ENCODE peak calls at places on chromosomes 4 and X, in five cellular contexts. One of them, this sample, is unnamed.
A peak's percentile ranks its signal among the peaks of the same experiment; 100 is the strongest.

GRCh38 chr4:176137626-176138025 is 57.8 kb downstream of the SPATA4 start:
- DNase-seq in GM12864: no peak
- DNase-seq in OCI-LY7: no peak
- DNase-seq in fibroblast of pulmonary artery: peak; percentile 22
- DNase-seq in psoas muscle: no peak
- DNase-seq in this sample: peak; percentile 32

GRCh38 chr4:114603455-114603854 is 4.8 kb downstream of the UGT8 start:
- DNase-seq in GM12864: peak; percentile 81
- DNase-seq in OCI-LY7: peak; percentile 85
- DNase-seq in fibroblast of pulmonary artery: no peak
- DNase-seq in psoas muscle: no peak
- DNase-seq in this sample: no peak

GRCh38 chr4:124846306-124846705 is 133.8 kb upstream of the ANKRD50 start:
- DNase-seq in GM12864: no peak
- DNase-seq in OCI-LY7: no peak
- DNase-seq in fibroblast of pulmonary artery: no peak
- DNase-seq in psoas muscle: no peak
- DNase-seq in this sample: no peak

GRCh38 chr4:41791557-41791956 is 43.0 kb upstream of the PHOX2B start:
- DNase-seq in GM12864: no peak
- DNase-seq in OCI-LY7: no peak
- DNase-seq in fibroblast of pulmonary artery: no peak
- DNase-seq in psoas muscle: no peak
- DNase-seq in this sample: no peak

GRCh38 chr4:77095101-77095826 is 19.5 kb upstream of the CCNI start:
- DNase-seq in GM12864: peak; percentile 40
- DNase-seq in OCI-LY7: peak; percentile 87
- DNase-seq in fibroblast of pulmonary artery: peak; percentile 67
- DNase-seq in psoas muscle: peak; percentile 85
- DNase-seq in this sample: peak; percentile 63

GRCh38 chr4:182286035-182286434 is 42.8 kb downstream of the TENM3 start:
- DNase-seq in GM12864: no peak
- DNase-seq in OCI-LY7: no peak
- DNase-seq in fibroblast of pulmonary artery: no peak
- DNase-seq in psoas muscle: no peak
- DNase-seq in this sample: peak; percentile 25

GRCh38 chr4:158315706-158316105 is 105.4 kb downstream of the TMEM144 start:
- DNase-seq in GM12864: no peak
- DNase-seq in OCI-LY7: no peak
- DNase-seq in fibroblast of pulmonary artery: peak; percentile 61
- DNase-seq in psoas muscle: no peak
- DNase-seq in this sample: peak; percentile 92

GRCh38 chrX:103503163-103503852 is 16.0 kb downstream of the RAB40A start:
- DNase-seq in GM12864: no peak
- DNase-seq in OCI-LY7: no peak
- DNase-seq in fibroblast of pulmonary artery: no peak
- DNase-seq in psoas muscle: no peak
- DNase-seq in this sample: peak; percentile 24

GRCh38 chr4:15488136-15488535 is 18.5 kb downstream of the CC2D2A start:
- DNase-seq in GM12864: no peak
- DNase-seq in OCI-LY7: no peak
- DNase-seq in fibroblast of pulmonary artery: peak; percentile 14
- DNase-seq in psoas muscle: no peak
- DNase-seq in this sample: peak; percentile 16

GRCh38 chr4:73844352-73844751 is 7.9 kb downstream of the CXCL6 start:
- DNase-seq in GM12864: no peak
- DNase-seq in OCI-LY7: no peak
- DNase-seq in fibroblast of pulmonary artery: peak; percentile 93
- DNase-seq in psoas muscle: no peak
- DNase-seq in this sample: peak; percentile 51

GRCh38 chrX:154013614-154014360 is 5.9 kb downstream of the IRAK1 start:
- DNase-seq in GM12864: no peak
- DNase-seq in OCI-LY7: peak; percentile 52
- DNase-seq in fibroblast of pulmonary artery: peak; percentile 36
- DNase-seq in psoas muscle: peak; percentile 71
- DNase-seq in this sample: no peak

GRCh38 chr4:1330761-1331590 is 16.0 kb upstream of the UVSSA start:
- DNase-seq in GM12864: no peak
- DNase-seq in OCI-LY7: no peak
- DNase-seq in fibroblast of pulmonary artery: no peak
- DNase-seq in psoas muscle: no peak
- DNase-seq in this sample: no peak

GRCh38 chrX:74536142-74537010 is 78.0 kb downstream of the RLIM start:
- DNase-seq in GM12864: no peak
- DNase-seq in OCI-LY7: no peak
- DNase-seq in fibroblast of pulmonary artery: peak; percentile 84
- DNase-seq in psoas muscle: peak; percentile 91
- DNase-seq in this sample: peak; percentile 89

GRCh38 chrX:46710425-46710824 is 48.5 kb downstream of the SLC9A7 start:
- DNase-seq in GM12864: no peak
- DNase-seq in OCI-LY7: no peak
- DNase-seq in fibroblast of pulmonary artery: peak; percentile 37
- DNase-seq in psoas muscle: no peak
- DNase-seq in this sample: peak; percentile 9

GRCh38 chr4:63396269-63396668 is 1013.0 kb downstream of the TECRL start:
- DNase-seq in GM12864: no peak
- DNase-seq in OCI-LY7: no peak
- DNase-seq in fibroblast of pulmonary artery: no peak
- DNase-seq in psoas muscle: no peak
- DNase-seq in this sample: no peak

GRCh38 chrX:3550160-3550765 is 163.2 kb downstream of the PRKX start:
- DNase-seq in GM12864: no peak
- DNase-seq in OCI-LY7: no peak
- DNase-seq in fibroblast of pulmonary artery: peak; percentile 23
- DNase-seq in psoas muscle: no peak
- DNase-seq in this sample: no peak

GRCh38 chr4:185865901-185866328 is 53.9 kb upstream of the SORBS2 start:
- DNase-seq in GM12864: no peak
- DNase-seq in OCI-LY7: no peak
- DNase-seq in fibroblast of pulmonary artery: peak; percentile 80
- DNase-seq in psoas muscle: no peak
- DNase-seq in this sample: peak; percentile 81

GRCh38 chrX:68947882-68948605 is 119.2 kb downstream of the EFNB1 start:
- DNase-seq in GM12864: no peak
- DNase-seq in OCI-LY7: no peak
- DNase-seq in fibroblast of pulmonary artery: no peak
- DNase-seq in psoas muscle: no peak
- DNase-seq in this sample: no peak

GRCh38 chrX:71995122-71995521 is 84.5 kb downstream of the NHSL2 start:
- DNase-seq in GM12864: no peak
- DNase-seq in OCI-LY7: no peak
- DNase-seq in fibroblast of pulmonary artery: no peak
- DNase-seq in psoas muscle: no peak
- DNase-seq in this sample: no peak

GRCh38 chr4:120731561-120731960 is 191.0 kb downstream of the PRDM5 start:
- DNase-seq in GM12864: no peak
- DNase-seq in OCI-LY7: no peak
- DNase-seq in fibroblast of pulmonary artery: peak; percentile 5
- DNase-seq in psoas muscle: no peak
- DNase-seq in this sample: no peak

GRCh38 chrX:71935542-71935941 is 24.9 kb downstream of the NHSL2 start:
- DNase-seq in GM12864: no peak
- DNase-seq in OCI-LY7: no peak
- DNase-seq in fibroblast of pulmonary artery: no peak
- DNase-seq in psoas muscle: peak; percentile 53
- DNase-seq in this sample: no peak

GRCh38 chr4:122865421-122865820 is 38.8 kb downstream of the FGF2 start:
- DNase-seq in GM12864: no peak
- DNase-seq in OCI-LY7: no peak
- DNase-seq in fibroblast of pulmonary artery: peak; percentile 31
- DNase-seq in psoas muscle: no peak
- DNase-seq in this sample: no peak

GRCh38 chrX:16479206-16479869 is 170.6 kb upstream of the S100G start:
- DNase-seq in GM12864: no peak
- DNase-seq in OCI-LY7: no peak
- DNase-seq in fibroblast of pulmonary artery: peak; percentile 7
- DNase-seq in psoas muscle: no peak
- DNase-seq in this sample: peak; percentile 46

GRCh38 chr4:25743971-25744370 is 88.3 kb downstream of the SLC34A2 start:
- DNase-seq in GM12864: no peak
- DNase-seq in OCI-LY7: no peak
- DNase-seq in fibroblast of pulmonary artery: no peak
- DNase-seq in psoas muscle: no peak
- DNase-seq in this sample: no peak

GRCh38 chr4:188132232-188132631 is 7.0 kb upstream of the TRIML1 start:
- DNase-seq in GM12864: no peak
- DNase-seq in OCI-LY7: no peak
- DNase-seq in fibroblast of pulmonary artery: no peak
- DNase-seq in psoas muscle: no peak
- DNase-seq in this sample: no peak

GRCh38 chr4:180134116-180134866 is 2108.9 kb upstream of the TENM3 start:
- DNase-seq in GM12864: no peak
- DNase-seq in OCI-LY7: no peak
- DNase-seq in fibroblast of pulmonary artery: no peak
- DNase-seq in psoas muscle: peak; percentile 37
- DNase-seq in this sample: peak; percentile 6

GRCh38 chr4:120847019-120847582 is 75.4 kb downstream of the PRDM5 start:
- DNase-seq in GM12864: no peak
- DNase-seq in OCI-LY7: no peak
- DNase-seq in fibroblast of pulmonary artery: no peak
- DNase-seq in psoas muscle: no peak
- DNase-seq in this sample: no peak

GRCh38 chr4:183146478-183146877 is 47.4 kb downstream of the WWC2 start:
- DNase-seq in GM12864: no peak
- DNase-seq in OCI-LY7: no peak
- DNase-seq in fibroblast of pulmonary artery: no peak
- DNase-seq in psoas muscle: no peak
- DNase-seq in this sample: no peak

GRCh38 chr4:83558693-83559092 is 22.8 kb downstream of the GPAT3 start:
- DNase-seq in GM12864: no peak
- DNase-seq in OCI-LY7: no peak
- DNase-seq in fibroblast of pulmonary artery: no peak
- DNase-seq in psoas muscle: no peak
- DNase-seq in this sample: peak; percentile 60

GRCh38 chrX:39762266-39762841 is 335.4 kb downstream of the BCOR start:
- DNase-seq in GM12864: no peak
- DNase-seq in OCI-LY7: no peak
- DNase-seq in fibroblast of pulmonary artery: peak; percentile 93
- DNase-seq in psoas muscle: no peak
- DNase-seq in this sample: peak; percentile 90

GRCh38 chrX:35622021-35622420 is 176.1 kb upstream of the MAGEB16 start:
- DNase-seq in GM12864: no peak
- DNase-seq in OCI-LY7: no peak
- DNase-seq in fibroblast of pulmonary artery: no peak
- DNase-seq in psoas muscle: no peak
- DNase-seq in this sample: no peak

DNA sequence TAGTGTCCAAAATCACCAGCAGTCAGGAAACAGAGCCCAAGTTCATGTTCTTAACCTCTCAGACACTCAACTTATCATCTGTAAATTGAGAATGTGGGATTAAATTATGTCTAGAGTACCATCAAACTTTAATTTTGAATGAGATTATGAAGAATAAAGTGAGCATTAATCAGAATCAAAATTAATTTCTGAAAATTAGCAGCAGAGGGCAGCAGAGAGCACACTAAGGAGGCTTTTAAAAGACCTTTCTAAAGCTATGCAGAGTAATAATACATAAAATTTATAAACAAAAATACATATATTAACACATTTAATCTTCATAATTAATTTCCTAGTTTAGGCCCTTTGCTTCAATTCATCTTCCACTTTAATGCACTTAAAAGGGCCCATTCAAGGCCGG is 7.1 kb downstream of the TASL start:
- DNase-seq in GM12864: no peak
- DNase-seq in OCI-LY7: peak; percentile 34
- DNase-seq in fibroblast of pulmonary artery: peak; percentile 49
- DNase-seq in psoas muscle: no peak
- DNase-seq in this sample: peak; percentile 7
- TF ChIP-seq CTCF in GM12864: peak; percentile 26
- TF ChIP-seq CTCF in OCI-LY7: peak; percentile 67
- TF ChIP-seq CTCF in fibroblast of pulmonary artery: peak; percentile 41
- TF ChIP-seq CTCF in psoas muscle: peak; percentile 69
- TF ChIP-seq CTCF in this sample: peak; percentile 37

DNA sequence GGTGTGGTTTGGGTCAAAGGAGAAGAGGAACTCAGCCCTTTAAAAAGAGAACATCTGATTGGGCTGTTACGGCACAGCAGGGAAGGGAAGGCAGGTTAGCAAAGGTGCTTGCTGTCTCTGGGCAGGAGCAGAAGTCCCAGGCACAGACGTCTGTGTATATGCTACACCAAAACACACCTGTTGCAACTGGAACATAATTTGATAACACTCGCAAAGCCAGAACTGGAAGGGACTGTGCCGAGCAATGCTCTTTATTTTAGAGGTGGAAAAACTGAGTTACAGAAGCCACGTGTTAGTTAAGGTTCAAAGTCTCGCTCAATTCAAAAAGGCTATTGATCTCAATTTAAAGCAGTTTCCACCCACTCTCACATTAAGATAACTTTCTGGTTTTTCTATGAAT is 2.2 kb upstream of the FAM114A1 start:
- DNase-seq in GM12864: no peak
- DNase-seq in OCI-LY7: no peak
- DNase-seq in fibroblast of pulmonary artery: no peak
- DNase-seq in psoas muscle: no peak
- DNase-seq in this sample: no peak
- H3K4me3 ChIP-seq in GM12864: no peak overlapping the region
- H3K4me3 ChIP-seq in OCI-LY7: no peak overlapping the region
- H3K4me3 ChIP-seq in fibroblast of pulmonary artery: no peak overlapping the region
- H3K4me3 ChIP-seq in psoas muscle: no peak overlapping the region
- H3K4me3 ChIP-seq in this sample: no peak overlapping the region

DNA sequence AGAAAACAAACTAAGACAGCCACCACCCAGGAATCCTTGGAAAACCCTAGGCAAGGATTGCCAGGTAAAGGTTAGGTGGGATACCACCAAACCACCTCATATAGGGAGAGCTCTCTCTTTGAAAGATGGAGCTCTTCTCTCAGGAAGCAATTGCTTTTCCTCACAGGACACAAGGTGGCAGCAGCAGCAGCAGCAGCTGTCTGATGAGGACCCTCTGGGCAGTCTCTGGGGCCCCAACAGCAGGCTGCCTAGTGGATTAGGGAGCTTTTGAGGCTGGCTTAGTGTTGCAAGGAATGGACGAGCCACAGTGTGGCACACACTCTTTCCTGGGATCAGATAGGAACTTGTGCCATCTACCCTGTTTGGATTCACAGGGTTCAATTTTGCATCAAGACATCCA is 41.4 kb upstream of the CHRDL1 start:
- DNase-seq in GM12864: no peak
- DNase-seq in OCI-LY7: no peak
- DNase-seq in fibroblast of pulmonary artery: no peak
- DNase-seq in psoas muscle: no peak
- DNase-seq in this sample: no peak
- TF ChIP-seq CTCF in GM12864: peak; percentile 4
- TF ChIP-seq CTCF in OCI-LY7: peak; percentile 39
- TF ChIP-seq CTCF in fibroblast of pulmonary artery: no peak
- TF ChIP-seq CTCF in psoas muscle: no peak
- TF ChIP-seq CTCF in this sample: peak; percentile 23

DNA sequence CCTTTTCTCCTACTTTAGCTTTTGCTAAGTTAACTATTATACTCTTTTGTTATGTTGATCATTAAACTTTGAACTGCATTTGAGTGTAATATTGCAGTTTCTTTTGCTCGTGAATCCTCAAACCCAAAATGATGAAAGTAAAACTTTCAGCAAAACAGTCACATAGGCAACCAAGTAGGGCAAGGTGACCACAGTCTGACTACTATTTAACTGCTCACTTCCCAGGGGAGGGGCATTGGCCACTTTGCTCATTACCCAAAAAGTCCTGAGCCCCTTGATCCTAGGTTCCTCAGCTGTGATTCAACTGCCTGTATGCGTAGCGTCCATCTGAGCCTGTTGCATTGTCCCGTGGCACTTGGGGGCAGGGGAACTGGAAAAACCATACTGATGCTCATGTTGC is 17.0 kb downstream of the RBMX2 start:
- DNase-seq in GM12864: no peak
- DNase-seq in OCI-LY7: no peak
- DNase-seq in fibroblast of pulmonary artery: no peak
- DNase-seq in psoas muscle: no peak
- DNase-seq in this sample: no peak
- H3K4me3 ChIP-seq in GM12864: no peak overlapping the region
- H3K4me3 ChIP-seq in OCI-LY7: no peak overlapping the region
- H3K4me3 ChIP-seq in fibroblast of pulmonary artery: no peak overlapping the region
- H3K4me3 ChIP-seq in psoas muscle: no peak overlapping the region
- H3K4me3 ChIP-seq in this sample: no peak overlapping the region

This sample was measured in astrocyte of the spinal cord.